ENCODE peak calls at places on chromosome 2, in nine cellular contexts. I is cardiac fibroblast, O is transverse colon, H is GM12865, V is left ventricle myocardium inferior, E is spleen, X is epithelial cell of esophagus, J is coronary artery, M is brain microvascular endothelial cell. C is an unnamed sample.

GRCh38 chr2:172995323-172996244 is 80.1 kb upstream of the MAP3K20 start:
- DNase-seq in I (peak; percentile 94), O (peak; percentile 15), H (no peak), V (peak; percentile 27), E (no peak), X (peak; percentile 93), J (no peak), M (peak; percentile 80), C (no peak)

GRCh38 chr2:231200805-231201474 is 2.5 kb downstream of the ARMC9 start:
- DNase-seq in I (peak; percentile 53), O (no peak), H (no peak), V (no peak), E (no peak), X (peak; percentile 70), J (no peak), M (peak; percentile 50), C (no peak)

GRCh38 chr2:113198790-113199612 is 25.2 kb downstream of the PSD4 start:
- DNase-seq in I (peak; percentile 76), O (peak; percentile 88), H (peak; percentile 83), V (peak; percentile 84), E (peak; percentile 96), X (peak; percentile 88), J (no peak), M (peak; percentile 43), C (peak; percentile 92)

GRCh38 chr2:36511858-36512630 is 85.9 kb downstream of the FEZ2 start:
- DNase-seq in I (no peak), O (no peak), H (peak; percentile 30), V (no peak), E (no peak), X (no peak), J (no peak), M (no peak), C (no peak)

GRCh38 chr2:39128919-39129391 is 8.1 kb upstream of the SOS1 start:
- DNase-seq in I (no peak), O (peak; percentile 42), H (peak; percentile 90), V (no peak), E (no peak), X (peak; percentile 80), J (no peak), M (no peak), C (no peak)

GRCh38 chr2:30947686-30948085 is 140.4 kb upstream of the CAPN13 start:
- DNase-seq in I (no peak), O (no peak), H (no peak), V (no peak), E (no peak), X (no peak), J (no peak), M (no peak), C (no peak)

GRCh38 chr2:206765242-206766056 is at the start of the genes FASTKD2 and MDH1B:
- DNase-seq in I (peak; percentile 96), O (peak; percentile 87), H (peak; percentile 94), V (peak; percentile 88), E (peak; percentile 95), X (peak; percentile 97), J (peak; percentile 95), M (peak; percentile 94), C (peak; percentile 81)

GRCh38 chr2:12262681-12263436 is 453.9 kb upstream of the TRIB2 start:
- DNase-seq in I (peak; percentile 82), O (no peak), H (peak; percentile 64), V (no peak), E (no peak), X (peak; percentile 3), J (no peak), M (no peak), C (no peak)

GRCh38 chr2:43164686-43165085 is 61.7 kb downstream of the ZFP36L2 start:
- DNase-seq in I (no peak), O (no peak), H (no peak), V (no peak), E (no peak), X (no peak), J (no peak), M (no peak), C (no peak)

GRCh38 chr2:174659069-174659900 is 61.7 kb upstream of the WIPF1 start:
- DNase-seq in I (no peak), O (no peak), H (peak; percentile 24), V (no peak), E (no peak), X (no peak), J (no peak), M (no peak), C (no peak)

GRCh38 chr2:151999058-151999457 is 99.8 kb downstream of the CACNB4 start:
- DNase-seq in I (peak; percentile 46), O (peak; percentile 34), H (peak; percentile 66), V (peak; percentile 28), E (no peak), X (peak; percentile 62), J (no peak), M (peak; percentile 38), C (peak; percentile 64)

GRCh38 chr2:199810422-199811250 is 40.4 kb downstream of the FTCDNL1 start:
- DNase-seq in I (no peak), O (no peak), H (no peak), V (no peak), E (no peak), X (no peak), J (no peak), M (no peak), C (no peak)

GRCh38 chr2:3959372-3959771 is 256.0 kb downstream of the DCDC2C start:
- DNase-seq in I (peak; percentile 26), O (no peak), H (peak; percentile 34), V (no peak), E (no peak), X (peak; percentile 44), J (no peak), M (peak; percentile 7), C (peak; percentile 24)

GRCh38 chr2:157876771-157877108 is 610 bp upstream of the ACVR1 start:
- DNase-seq in I (no peak), O (no peak), H (no peak), V (no peak), E (no peak), X (no peak), J (no peak), M (no peak), C (no peak)

GRCh38 chr2:10497797-10498251 is 49.7 kb upstream of the ODC1 start:
- DNase-seq in I (peak; percentile 57), O (peak; percentile 86), H (no peak), V (peak; percentile 42), E (peak; percentile 62), X (peak; percentile 98), J (peak; percentile 71), M (peak; percentile 51), C (no peak)

GRCh38 chr2:85578243-85579180 is 1.1 kb downstream of the VAMP8 start:
- DNase-seq in I (no peak), O (peak; percentile 62), H (peak; percentile 58), V (peak; percentile 56), E (peak; percentile 91), X (no peak), J (no peak), M (no peak), C (no peak)

GRCh38 chr2:2326653-2327052 is 4.4 kb downstream of the MYT1L start:
- DNase-seq in I (no peak), O (no peak), H (no peak), V (no peak), E (no peak), X (no peak), J (no peak), M (no peak), C (no peak)

GRCh38 chr2:179712825-179713224 is 148.6 kb downstream of the ZNF385B start:
- DNase-seq in I (no peak), O (no peak), H (no peak), V (no peak), E (no peak), X (no peak), J (no peak), M (no peak), C (no peak)

GRCh38 chr2:15591692-15592463 is at the start of gene DDX1:
- DNase-seq in I (peak; percentile 91), O (peak; percentile 87), H (peak; percentile 94), V (peak; percentile 84), E (peak; percentile 97), X (peak; percentile 89), J (peak; percentile 91), M (peak; percentile 67), C (peak; percentile 87)
- TF ChIP-seq CTCF in I (no peak), O (no peak), H (no peak), V (peak; percentile 15), E (no peak), X (no peak), J (no peak), M (no peak), C (no peak)

DNA sequence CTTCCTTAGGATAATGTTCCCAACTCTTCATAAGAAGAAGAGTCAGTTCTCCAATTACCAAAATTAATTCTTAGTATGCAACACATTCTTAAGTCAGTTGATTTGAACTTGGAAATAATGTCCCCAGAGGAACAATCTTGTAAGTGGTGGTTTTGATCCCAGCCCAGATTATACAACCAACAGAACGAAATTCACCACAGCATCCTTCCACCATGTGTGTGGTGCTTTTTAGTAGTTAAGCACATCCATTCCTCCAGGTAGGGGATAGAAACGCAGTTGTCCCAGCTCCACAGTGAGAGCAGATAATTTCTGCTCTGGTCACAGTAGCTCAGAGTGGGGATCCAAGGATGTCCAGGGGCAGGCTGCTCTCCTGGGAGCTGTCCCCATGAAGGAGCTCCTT is 161.7 kb upstream of the SLC39A10 start:
- DNase-seq in I (no peak), O (no peak), H (no peak), V (no peak), E (no peak), X (no peak), J (no peak), M (no peak), C (no peak)
- TF ChIP-seq CTCF in I (no peak), O (no peak), H (no peak), V (no peak), E (no peak), X (no peak), J (no peak), M (no peak), C (no peak)

DNA sequence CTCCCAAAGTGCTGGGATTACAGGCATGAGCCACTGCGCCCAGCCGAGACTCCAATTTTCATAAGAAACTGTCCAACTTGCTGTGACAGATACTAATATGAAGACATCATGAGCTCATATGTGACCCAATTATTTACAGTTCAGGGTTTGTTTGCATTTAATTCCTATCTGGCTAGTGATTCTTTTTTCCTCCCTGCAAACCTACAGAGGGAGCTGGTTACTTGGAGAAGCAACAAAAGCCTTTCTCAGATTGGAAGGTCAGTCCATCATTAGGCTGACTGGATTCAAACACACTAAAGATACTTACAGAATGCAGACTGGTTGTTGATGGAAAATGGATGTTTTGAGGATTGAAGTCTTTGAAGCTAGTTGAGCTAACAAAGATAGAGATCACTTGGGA is 176.4 kb downstream of the ANKRD44 start:
- DNase-seq in I (no peak), O (no peak), H (no peak), V (no peak), E (no peak), X (no peak), J (no peak), M (no peak), C (no peak)
- TF ChIP-seq CTCF in I (no peak), O (no peak), H (no peak), V (no peak), E (no peak), X (no peak), J (no peak), M (peak; percentile 8), C (no peak)

DNA sequence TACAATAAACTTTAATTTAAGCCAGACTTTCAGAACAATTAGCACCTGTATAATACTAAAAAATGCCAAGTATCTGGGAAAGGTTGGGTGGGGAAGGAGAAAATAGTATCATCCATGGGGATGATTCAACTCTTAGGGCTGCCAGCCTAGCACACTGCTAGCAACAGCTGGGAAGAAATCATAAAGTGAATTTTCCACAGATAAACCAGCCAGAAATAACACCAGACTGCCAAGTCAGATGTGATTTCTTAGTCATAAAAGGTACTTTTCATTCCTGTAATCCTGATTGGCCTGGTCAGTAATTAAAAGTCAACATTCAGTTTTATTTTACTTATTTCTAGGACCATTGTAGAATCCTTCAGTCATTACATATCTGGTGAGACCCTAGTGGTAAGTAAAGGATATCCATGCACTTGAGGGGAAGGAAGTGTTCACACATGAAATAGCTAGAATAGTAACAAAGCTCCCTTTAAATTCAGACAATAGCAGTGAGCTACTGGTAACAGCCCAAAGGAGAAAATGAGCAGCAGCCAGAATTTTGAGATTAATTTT is 59.4 kb downstream of the LIMS1 start:
- DNase-seq in I (peak; percentile 73), O (no peak), H (no peak), V (no peak), E (no peak), X (peak; percentile 87), J (no peak), M (peak; percentile 72), C (no peak)
- TF ChIP-seq CTCF in I (peak; percentile 15), O (no peak), H (no peak), V (peak; percentile 20), E (no peak), X (no peak), J (no peak), M (peak; percentile 2), C (no peak)